ENCODE peak calls at places on chromosome 12, in ten cellular contexts. B is cardiac muscle cell, O is prostate gland, K is fibroblast of lung, U is AG09309, R is adrenal gland, J is hepatocyte, Y is WERI-Rb-1, V is fibroblast of pulmonary artery, I is A549. N is an unnamed sample.

GRCh38 chr12:53844989-53845836 is 93.4 kb upstream of the HOXC13 start:
- DNase-seq in B (peak), O (peak), K (no peak), U (no peak), R (no peak), J (no peak), Y (no peak), V (peak), I (peak), N (no peak)

GRCh38 chr12:11622774-11623375 is 26.6 kb upstream of the ETV6 start:
- DNase-seq in B (peak), O (no peak), K (no peak), U (no peak), R (no peak), J (no peak), Y (no peak), V (no peak), I (no peak), N (no peak)

GRCh38 chr12:68899251-68899771 is 33.7 kb downstream of the CPM start:
- DNase-seq in B (peak), O (peak), K (peak), U (peak), R (peak), J (peak), Y (no peak), V (peak), I (peak), N (peak)

GRCh38 chr12:12736759-12737676 is 19.9 kb downstream of the CDKN1B start:
- DNase-seq in B (peak), O (no peak), K (peak), U (no peak), R (no peak), J (peak), Y (no peak), V (peak), I (peak), N (no peak)

GRCh38 chr12:71169286-71169685 is 11.5 kb upstream of the TSPAN8 start:
- DNase-seq in B (no peak), O (no peak), K (no peak), U (no peak), R (no peak), J (no peak), Y (no peak), V (no peak), I (no peak), N (no peak)

GRCh38 chr12:71085575-71085974 is 72.2 kb downstream of the TSPAN8 start:
- DNase-seq in B (peak), O (no peak), K (peak), U (no peak), R (no peak), J (no peak), Y (no peak), V (peak), I (no peak), N (no peak)

GRCh38 chr12:91613223-91613779 is 430.7 kb upstream of the DCN start:
- DNase-seq in B (no peak), O (no peak), K (no peak), U (no peak), R (no peak), J (no peak), Y (no peak), V (no peak), I (no peak), N (no peak)

GRCh38 chr12:68487721-68488309 is 122.9 kb upstream of the RAP1B start:
- DNase-seq in B (no peak), O (no peak), K (no peak), U (no peak), R (no peak), J (no peak), Y (no peak), V (no peak), I (no peak), N (no peak)

GRCh38 chr12:98814254-98814653 is 169.2 kb downstream of the APAF1 start:
- DNase-seq in B (no peak), O (no peak), K (no peak), U (no peak), R (no peak), J (no peak), Y (no peak), V (peak), I (no peak), N (no peak)

GRCh38 chr12:3744216-3744883 is 8.6 kb downstream of the CRACR2A start:
- DNase-seq in B (no peak), O (no peak), K (no peak), U (no peak), R (no peak), J (no peak), Y (no peak), V (no peak), I (no peak), N (no peak)

GRCh38 chr12:87995581-87996178 is 33.5 kb downstream of the C12orf50 start:
- DNase-seq in B (peak), O (peak), K (peak), U (peak), R (peak), J (peak), Y (peak), V (peak), I (peak), N (no peak)

GRCh38 chr12:83573676-83574075 is 887.0 kb downstream of the TMTC2 start:
- DNase-seq in B (peak), O (no peak), K (peak), U (peak), R (peak), J (peak), Y (no peak), V (peak), I (peak), N (no peak)

GRCh38 chr12:107560906-107561285 is 124.7 kb upstream of the PWP1 start:
- DNase-seq in B (no peak), O (peak), K (no peak), U (no peak), R (no peak), J (no peak), Y (no peak), V (no peak), I (no peak), N (no peak)
- H3K4me3 ChIP-seq in B (no peak), O (no peak), K (no peak), U (no peak), R (no peak), J (no peak), Y (no peak), V (no peak), I (no peak), N (no peak)

DNA sequence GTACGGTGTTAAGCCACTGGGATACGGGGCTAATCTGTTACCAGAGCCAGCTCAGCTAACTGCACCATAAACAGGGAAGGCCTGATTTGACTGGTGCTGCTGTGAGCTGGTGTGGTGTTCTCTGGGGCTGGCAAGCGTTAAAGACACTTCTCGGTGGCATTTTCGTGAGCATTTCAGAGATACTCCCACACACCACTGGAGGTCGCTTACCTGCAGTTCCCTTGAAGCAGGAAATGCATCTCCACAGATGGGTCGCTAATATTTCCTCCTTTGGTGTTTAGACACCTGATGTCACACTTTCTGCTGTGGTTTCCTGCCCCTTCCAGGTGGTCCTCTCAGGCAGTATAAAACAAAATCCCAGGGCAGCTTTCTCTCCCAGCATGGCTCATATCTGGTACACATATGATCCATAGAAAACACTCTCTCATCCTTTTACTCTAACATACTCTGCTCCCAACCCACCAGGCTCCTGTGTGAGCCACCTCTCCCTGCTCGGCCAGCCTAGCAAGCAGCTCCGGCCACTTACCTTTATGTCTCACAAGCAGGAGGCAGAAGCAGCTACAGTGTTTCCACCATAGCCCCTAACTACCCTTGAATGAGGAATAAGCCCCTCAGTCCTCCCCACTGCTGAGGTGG is 129.9 kb upstream of the GRIN2B start:
- DNase-seq in B (no peak), O (no peak), K (no peak), U (no peak), R (no peak), J (peak), Y (peak), V (no peak), I (peak), N (no peak)
- TF ChIP-seq CTCF in B (no peak), O (no peak), K (no peak), U (no peak), R (no peak), J (peak), Y (peak), V (no peak), I (peak), N (no peak)

GRCh38 chr12:95203477-95203843 is 13.8 kb downstream of the FGD6 start:
- DNase-seq in B (no peak), O (no peak), K (no peak), U (no peak), R (no peak), J (no peak), Y (no peak), V (no peak), I (no peak), N (no peak)
- H3K4me3 ChIP-seq in B (no peak), O (no peak), K (no peak), U (no peak), R (no peak), J (no peak), Y (no peak), V (no peak), I (peak), N (no peak)

DNA sequence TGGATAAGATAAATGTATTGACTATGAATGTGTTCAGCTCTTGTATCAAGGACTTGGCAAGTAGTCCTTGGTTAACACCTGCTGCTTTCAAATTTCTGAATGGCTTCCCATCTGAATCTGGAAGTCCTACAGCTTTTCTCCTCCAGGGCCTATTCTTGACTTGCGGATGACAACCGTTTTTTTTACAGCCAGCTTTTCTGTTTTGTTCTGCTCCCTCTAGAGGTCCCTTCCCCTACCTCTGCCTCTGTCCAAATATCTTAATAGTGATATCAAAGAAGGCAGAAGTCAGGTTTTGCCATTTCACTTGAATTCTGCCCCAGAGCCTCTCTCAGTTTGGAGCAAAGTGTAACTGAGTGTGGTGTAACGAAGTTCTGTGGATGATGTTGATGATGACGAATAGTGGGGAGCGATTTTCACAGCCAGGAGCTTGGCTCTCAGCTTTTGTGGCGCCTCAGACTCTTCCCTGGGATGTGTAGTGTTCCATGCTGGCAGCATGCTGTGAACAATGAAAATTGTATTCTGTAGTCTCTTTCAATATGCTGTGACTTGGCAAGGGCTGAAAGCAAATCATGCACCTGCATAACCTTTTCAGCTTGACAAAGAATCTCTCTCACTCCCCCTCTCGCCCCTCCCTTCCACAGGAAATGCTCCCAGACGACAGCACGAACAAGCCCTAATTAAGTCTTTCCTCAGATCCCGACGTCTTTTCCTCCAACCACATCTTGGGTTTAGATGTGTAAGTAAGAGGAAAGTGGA is 5.0 kb upstream of the SLC4A8 start:
- DNase-seq in B (no peak), O (no peak), K (no peak), U (no peak), R (no peak), J (no peak), Y (no peak), V (peak), I (peak), N (no peak)
- TF ChIP-seq CTCF in B (no peak), O (no peak), K (peak), U (no peak), R (no peak), J (no peak), Y (no peak), V (peak), I (no peak), N (no peak)

DNA sequence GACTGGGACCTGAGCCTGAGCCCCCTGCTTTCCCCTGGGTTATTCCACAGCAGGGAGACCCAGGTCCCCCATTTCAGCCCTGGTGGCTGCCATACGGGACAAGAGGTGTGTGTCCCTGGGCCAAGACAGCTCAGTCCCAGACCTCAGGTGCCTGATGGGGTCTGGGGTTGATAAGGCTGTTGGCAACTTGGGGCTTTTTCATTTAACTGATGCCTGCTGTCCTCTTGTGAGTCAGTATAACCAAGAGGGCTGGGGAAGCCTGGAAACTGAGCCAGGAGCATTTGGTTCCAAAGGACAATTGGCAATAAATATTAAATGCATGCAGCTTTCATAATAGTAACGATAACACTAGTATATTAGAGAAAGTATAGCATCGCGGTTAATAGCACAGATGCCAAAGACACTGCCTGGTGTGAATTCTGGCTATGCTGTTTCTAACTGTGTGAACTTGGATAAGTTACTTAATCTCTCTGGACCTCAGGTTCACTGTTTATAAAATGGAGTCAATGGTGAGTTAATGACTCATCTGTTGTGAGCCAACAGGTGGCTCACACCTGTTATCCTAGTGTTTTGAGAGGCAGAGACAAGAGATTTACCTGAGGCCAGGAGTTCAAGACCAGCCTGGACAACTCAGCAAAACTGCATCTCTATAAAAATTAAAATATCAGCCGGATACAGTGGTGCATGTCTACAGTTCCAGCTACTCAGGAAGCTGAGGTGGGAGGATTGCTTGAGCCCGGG is 919 bp downstream of the SDSL start:
- DNase-seq in B (no peak), O (no peak), K (no peak), U (no peak), R (no peak), J (no peak), Y (no peak), V (no peak), I (no peak), N (no peak)
- H3K4me3 ChIP-seq in B (peak), O (peak), K (peak), U (peak), R (no peak), J (no peak), Y (peak), V (peak), I (peak), N (peak)

GRCh38 chr12:1226951-1227350 is 235.9 kb downstream of the ERC1 start:
- DNase-seq in B (no peak), O (no peak), K (no peak), U (no peak), R (no peak), J (no peak), Y (no peak), V (no peak), I (no peak), N (no peak)
- TF ChIP-seq CTCF in B (no peak), O (no peak), K (no peak), U (no peak), R (no peak), J (no peak), Y (no peak), V (no peak), I (no peak), N (no peak)